ENCODE peak calls at places on chromosomes 2 and 18, in four cellular contexts. K, E, B and W are unnamed samples.

GRCh38 chr2:42795275-42795674 is 2.9 kb upstream of the HAAO start:
- DNase-seq in B (no peak), E (no peak), K (no peak), W (no peak)

GRCh38 chr2:240983996-240984498 is 14.4 kb upstream of the SNED1 start:
- DNase-seq in E (no peak), B (no peak), K (no peak), W (no peak)

GRCh38 chr2:146874260-146874658 is 970.6 kb upstream of the ACVR2A start:
- DNase-seq in K (no peak), E (peak), B (peak), W (peak)

GRCh38 chr2:23069935-23070334 is 315.0 kb upstream of the KLHL29 start:
- DNase-seq in B (no peak), E (no peak), K (no peak), W (no peak)

GRCh38 chr2:108573070-108573469 is 38.8 kb downstream of the LIMS1 start:
- DNase-seq in K (no peak), B (no peak), E (peak), W (peak)

GRCh38 chr2:59575191-59575590 is 978.3 kb downstream of the BCL11A start:
- DNase-seq in K (no peak), B (no peak), E (no peak), W (no peak)

GRCh38 chr2:240831594-240832204 is 11.7 kb upstream of the KIF1A start:
- DNase-seq in E (no peak), K (no peak), B (no peak), W (no peak)

GRCh38 chr2:239441724-239442123 is 40.9 kb upstream of the HDAC4 start:
- DNase-seq in E (no peak), K (no peak), B (no peak), W (no peak)

GRCh38 chr18:32896781-32897547 is 124.1 kb upstream of the KLHL14 start:
- DNase-seq in B (no peak), E (no peak), K (no peak), W (peak)

GRCh38 chr2:152407204-152407721 is 72.3 kb downstream of the FMNL2 start:
- DNase-seq in E (peak), B (no peak), K (no peak), W (peak)

GRCh38 chr18:37430346-37431076 is 135.1 kb downstream of the CELF4 start:
- DNase-seq in E (no peak), K (no peak), B (no peak), W (no peak)

GRCh38 chr2:173370198-173370597 is 15.5 kb downstream of the CDCA7 start:
- DNase-seq in E (no peak), K (no peak), B (no peak), W (peak)

GRCh38 chr2:47038656-47039501 is 116.2 kb downstream of the STPG4 start:
- DNase-seq in K (no peak), B (no peak), E (no peak), W (no peak)

GRCh38 chr2:150478206-150478974 is 9.1 kb downstream of the RND3 start:
- DNase-seq in K (no peak), E (peak), B (no peak), W (peak)

GRCh38 chr18:66872277-66872676 is 268.4 kb upstream of the CDH19 start:
- DNase-seq in B (no peak), K (no peak), E (no peak), W (peak)

GRCh38 chr2:73290049-73290839 is 3.1 kb downstream of the EGR4 start:
- DNase-seq in E (no peak), K (no peak), B (no peak), W (peak)

DNA sequence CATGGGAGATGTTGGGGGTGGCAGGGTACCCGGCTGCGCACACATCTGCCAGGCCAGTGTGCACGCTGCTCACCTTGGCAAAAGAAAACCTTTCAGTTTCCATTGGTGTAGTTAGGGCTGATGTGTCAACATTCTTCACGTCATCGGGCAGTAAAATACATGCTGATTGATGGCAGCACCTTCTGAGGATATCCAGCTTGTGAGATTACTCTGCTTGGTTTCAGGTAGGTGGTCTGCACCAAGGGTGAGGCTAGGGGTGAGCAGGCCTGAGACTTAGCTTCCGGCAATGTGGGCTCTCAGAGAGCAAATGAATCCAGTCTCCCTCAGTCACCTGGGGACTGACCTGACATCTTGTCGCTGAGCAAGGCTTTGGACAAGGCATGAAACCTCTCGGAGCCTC is 19.3 kb upstream of the ACKR3 start:
- DNase-seq in E (no peak), B (no peak), K (no peak), W (no peak)
- H3K4me3 ChIP-seq in E (no peak), B (no peak), K (no peak), W (no peak)

GRCh38 chr18:24271381-24272331 is 126.0 kb downstream of the OSBPL1A start:
- DNase-seq in E (peak), B (peak), K (peak), W (peak)

GRCh38 chr18:24270937-24271380 is 126.7 kb downstream of the OSBPL1A start:
- DNase-seq in K (no peak), B (no peak), E (peak), W (peak)

GRCh38 chr18:24268784-24269550 is 128.7 kb downstream of the OSBPL1A start:
- DNase-seq in B (no peak), E (no peak), K (no peak), W (no peak)

GRCh38 chr18:24267878-24268277 is 129.0 kb downstream of the CABYR start:
- DNase-seq in B (no peak), E (no peak), K (no peak), W (no peak)

GRCh38 chr18:24270358-24270936 is 127.2 kb downstream of the OSBPL1A start:
- DNase-seq in E (no peak), B (no peak), K (no peak), W (peak)
- H3K4me3 ChIP-seq in E (peak), B (peak), K (peak), W (peak)

GRCh38 chr2:181954538-181954883 is 31.1 kb upstream of the PPP1R1C start:
- DNase-seq in K (no peak), E (no peak), B (no peak), W (no peak)

GRCh38 chr2:181953773-181954537 is 31.7 kb upstream of the PPP1R1C start:
- DNase-seq in K (peak), E (peak), B (no peak), W (peak)

GRCh38 chr2:181952413-181953226 is 33.0 kb upstream of the PPP1R1C start:
- DNase-seq in B (no peak), K (no peak), E (no peak), W (no peak)

GRCh38 chr2:181957668-181958067 is 28.0 kb upstream of the PPP1R1C start:
- DNase-seq in B (no peak), K (no peak), E (no peak), W (no peak)

GRCh38 chr2:181955010-181955409 is 30.6 kb upstream of the PPP1R1C start:
- DNase-seq in B (no peak), K (no peak), E (peak), W (peak)
- H3K4me3 ChIP-seq in B (no peak), K (no peak), E (no peak), W (no peak)

DNA sequence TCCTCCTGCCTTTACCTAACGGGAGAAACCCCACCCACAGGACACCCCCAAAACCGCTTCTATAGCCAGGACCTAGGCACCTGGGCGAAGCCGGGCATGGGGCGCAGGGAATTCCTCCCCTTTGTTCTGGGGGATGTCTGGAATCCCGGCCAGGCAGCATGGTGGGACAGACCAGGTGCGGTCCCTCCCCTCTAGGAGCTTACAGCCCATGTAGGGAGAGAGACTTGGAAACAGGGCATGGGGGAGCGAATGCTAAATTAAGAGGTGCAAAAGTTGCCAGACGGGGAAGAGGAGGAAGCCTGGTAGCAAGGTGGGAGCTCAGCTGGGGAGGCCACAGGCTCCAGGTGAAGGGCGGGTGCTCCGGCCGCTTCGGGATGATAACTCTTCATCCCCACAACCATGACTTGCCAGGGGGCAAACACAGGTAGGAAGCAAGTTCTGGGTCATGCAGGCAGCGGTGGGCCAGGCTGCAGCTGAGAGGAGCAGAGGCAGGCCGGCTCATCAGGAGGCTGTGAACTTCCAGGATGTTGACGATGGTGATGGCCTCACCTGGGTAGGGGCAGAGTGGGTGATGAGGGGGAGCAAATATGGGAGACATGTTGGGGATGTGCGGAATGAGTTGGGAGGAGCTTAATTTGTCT is 1.3 kb downstream of the TMEM37 start:
- DNase-seq in K (no peak), E (no peak), B (no peak), W (no peak)
- H3K4me3 ChIP-seq in K (peak), E (no peak), B (no peak), W (peak)

DNA sequence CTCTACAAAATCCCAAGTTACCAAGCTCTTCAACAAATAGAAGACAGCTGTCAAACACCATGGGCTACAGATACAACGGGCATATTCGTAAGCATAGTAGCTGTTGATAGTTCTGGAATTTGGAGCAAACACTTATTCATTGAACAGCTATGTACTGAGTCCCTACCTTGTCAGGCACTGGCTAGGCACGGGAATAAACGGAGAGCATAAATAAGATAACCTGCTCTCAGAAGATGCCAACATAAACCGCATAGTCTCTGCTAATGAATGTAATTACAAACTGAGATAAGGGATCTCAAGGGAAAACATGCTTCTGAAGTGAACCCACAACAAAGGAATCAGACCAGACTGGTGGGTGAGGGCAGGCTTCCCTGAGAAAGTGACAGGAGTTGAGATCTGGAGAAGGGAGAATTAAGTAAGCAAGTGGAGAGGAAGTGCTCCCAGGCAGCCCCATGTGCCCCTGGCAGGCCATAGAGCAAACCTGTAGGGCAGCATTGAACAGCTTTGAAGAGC is 997 bp upstream of the ANKRD44 start:
- DNase-seq in K (no peak), E (no peak), B (no peak), W (peak)
- H3K4me3 ChIP-seq in K (peak), E (no peak), B (no peak), W (no peak)

DNA sequence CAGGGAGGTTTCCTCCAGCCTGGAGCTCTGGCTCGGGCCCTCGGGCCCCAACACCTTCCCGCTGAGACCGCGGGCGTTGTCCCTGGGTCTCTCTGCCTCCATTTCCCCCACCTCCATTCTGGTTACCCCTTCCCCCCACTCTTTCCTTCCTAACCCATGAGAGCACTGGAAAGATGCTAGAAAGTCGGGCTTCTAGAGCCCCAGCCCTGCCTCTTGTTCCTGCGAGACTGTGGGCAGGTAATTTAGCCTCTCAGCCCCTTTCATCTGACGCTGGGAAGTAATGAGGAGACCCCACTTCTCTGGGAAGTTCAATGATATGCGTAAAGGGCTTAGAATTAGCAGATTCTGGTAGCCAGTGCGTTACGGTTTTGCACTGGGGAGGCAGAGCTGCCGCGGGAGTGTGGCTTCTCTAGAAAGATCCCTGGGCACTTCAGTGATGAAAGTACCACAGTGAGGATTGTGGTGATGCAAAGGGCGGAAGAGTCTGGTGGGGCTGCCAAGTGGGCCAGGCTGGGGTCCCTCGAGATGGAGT is 16.2 kb upstream of the ECEL1 start:
- DNase-seq in B (no peak), K (no peak), E (no peak), W (no peak)
- H3K4me3 ChIP-seq in B (no peak), K (peak), E (no peak), W (no peak)

DNA sequence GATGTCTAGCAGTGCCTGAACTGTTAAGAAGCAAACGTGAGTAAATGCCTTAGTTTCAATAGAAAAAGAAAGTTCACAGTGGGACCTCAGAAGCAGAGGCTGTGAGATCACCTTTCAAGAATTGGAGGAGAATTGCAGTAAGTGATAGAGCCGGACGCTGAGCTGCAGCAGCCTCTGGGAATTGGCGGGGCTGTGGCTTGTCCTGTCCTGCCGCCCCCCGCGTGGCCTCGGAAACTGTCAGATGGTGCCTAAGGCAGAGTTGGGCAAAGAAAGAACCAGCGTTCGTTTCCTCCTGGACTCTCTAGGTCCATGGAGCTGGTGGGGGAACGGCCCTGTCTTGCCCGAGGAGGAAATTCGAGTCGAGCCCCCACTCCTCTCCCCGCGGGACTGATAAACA is 567 bp upstream of the EMILIN2 start:
- DNase-seq in K (no peak), E (peak), B (no peak), W (peak)
- H3K4me3 ChIP-seq in K (peak), E (peak), B (peak), W (peak)

GRCh38 chr2:145749556-145749955 is 1229.6 kb upstream of the ZEB2 start:
- DNase-seq in K (no peak), E (no peak), B (no peak), W (no peak)

GRCh38 chr2:145750074-145750473 is 1230.2 kb upstream of the ZEB2 start:
- DNase-seq in B (no peak), K (no peak), E (no peak), W (no peak)

GRCh38 chr2:145750617-145751016 is 1230.7 kb upstream of the ZEB2 start:
- DNase-seq in B (no peak), E (no peak), K (no peak), W (no peak)

GRCh38 chr2:145751155-145751554 is 1231.2 kb upstream of the ZEB2 start:
- DNase-seq in B (no peak), E (no peak), K (no peak), W (peak)

DNA sequence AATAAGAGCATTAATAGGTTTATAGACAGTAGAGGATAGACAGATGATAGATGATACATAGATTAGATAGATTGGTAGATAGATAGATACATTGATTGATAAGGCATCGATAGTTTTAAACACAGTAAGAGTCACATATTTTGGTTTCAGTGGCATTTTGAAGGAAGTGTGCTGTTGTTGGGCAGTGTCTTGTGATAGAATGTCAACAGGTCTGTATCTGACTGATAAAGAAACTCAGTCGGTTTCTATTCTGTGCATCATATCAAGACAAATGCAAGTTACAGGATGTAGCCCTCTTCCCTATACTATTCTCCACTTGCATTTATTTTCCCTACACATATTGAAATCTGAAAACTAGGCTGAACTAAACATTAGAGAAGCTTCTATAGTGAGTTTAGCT is 1229.0 kb upstream of the ZEB2 start:
- DNase-seq in B (no peak), K (no peak), E (no peak), W (no peak)
- H3K4me3 ChIP-seq in B (no peak), K (no peak), E (no peak), W (no peak)

GRCh38 chr2:63059434-63060078 is 8.9 kb downstream of the OTX1 start:
- DNase-seq in E (no peak), K (no peak), B (no peak), W (no peak)

GRCh38 chr2:63057249-63058148 is 6.9 kb downstream of the OTX1 start:
- DNase-seq in E (no peak), B (no peak), K (no peak), W (no peak)

GRCh38 chr2:63058149-63058741 is 7.6 kb downstream of the OTX1 start:
- DNase-seq in E (no peak), B (no peak), K (no peak), W (no peak)

GRCh38 chr2:63060079-63060482 is 9.5 kb downstream of the OTX1 start:
- DNase-seq in E (no peak), B (no peak), K (no peak), W (no peak)

GRCh38 chr2:63058742-63059433 is 8.3 kb downstream of the OTX1 start:
- DNase-seq in K (no peak), E (no peak), B (no peak), W (no peak)
- H3K4me3 ChIP-seq in K (no peak), E (no peak), B (no peak), W (no peak)